ENCODE peak calls at places on chromosomes 7 and 10, in four cellular contexts. M is NCI-H2029, B is esophagus muscularis mucosa, S is NCI-H774. O is an unnamed sample.

GRCh38 chr10:70344144-70344543 is 38.3 kb downstream of the LRRC20 start:
- DNase-seq in S (no peak), M (no peak), B (no peak), O (no peak)

GRCh38 chr10:7872041-7872442 is 53.7 kb downstream of the TAF3 start:
- DNase-seq in B (no peak), M (no peak), S (peak), O (no peak)

GRCh38 chr10:52778511-52779392 is 6.2 kb upstream of the MBL2 start:
- DNase-seq in B (peak), S (no peak), M (no peak), O (no peak)

GRCh38 chr10:13717936-13718772 is 131.4 kb downstream of the PRPF18 start:
- DNase-seq in M (peak), S (peak), B (no peak), O (peak)

GRCh38 chr10:17181751-17182150 is 19.7 kb downstream of the TRDMT1 start:
- DNase-seq in S (no peak), B (no peak), M (no peak), O (no peak)

GRCh38 chr10:82378146-82378545 is 503.2 kb downstream of the NRG3 start:
- DNase-seq in S (no peak), B (peak), M (no peak), O (no peak)

GRCh38 chr7:66157060-66157459 is 42.4 kb downstream of the CRCP start:
- DNase-seq in M (no peak), B (no peak), S (no peak), O (no peak)

GRCh38 chr7:50315739-50316671 is 11.5 kb downstream of the IKZF1 start:
- DNase-seq in M (no peak), S (no peak), B (no peak), O (no peak)

GRCh38 chr7:130990178-130990832 is 256.3 kb upstream of the KLF14 start:
- DNase-seq in B (no peak), S (no peak), M (no peak), O (no peak)

GRCh38 chr10:86347856-86348255 is 18.7 kb downstream of the GRID1 start:
- DNase-seq in B (no peak), M (no peak), S (no peak), O (peak)

GRCh38 chr7:142885311-142886230 is at the start of gene TRPV6:
- DNase-seq in B (no peak), M (no peak), S (no peak), O (peak)

GRCh38 chr10:43197834-43198681 is 59.8 kb downstream of the CSGALNACT2 start:
- DNase-seq in M (no peak), S (no peak), B (no peak), O (peak)

GRCh38 chr10:119306514-119306951 is 99.2 kb downstream of the GRK5 start:
- DNase-seq in M (no peak), S (no peak), B (no peak), O (no peak)

GRCh38 chr7:116180302-116180701 is 30.0 kb upstream of the TES start:
- DNase-seq in S (no peak), B (no peak), M (peak), O (no peak)

GRCh38 chr10:124744047-124744687 is at the start of gene FAM53B:
- DNase-seq in S (peak), B (peak), M (peak), O (peak)

GRCh38 chr10:44982114-44982460 is 3.5 kb upstream of the DEPP1 start:
- DNase-seq in S (no peak), M (no peak), B (no peak), O (peak)

GRCh38 chr10:116765549-116766162 is 23.3 kb upstream of the HSPA12A start:
- DNase-seq in S (no peak), B (no peak), M (no peak), O (no peak)